ENCODE peak calls at places on chromosomes 5 and 9, in five cellular contexts. P is NCI-H1092 treated with DMSO at 0.1 percent for 48 hours, J is lung microvascular endothelial cell, B is Calu3, O is SK-MEL-5. V is an unnamed sample.

GRCh38 chr5:164753434-164753833 is 1248.0 kb downstream of the MAT2B start:
- DNase-seq in B (no peak), O (no peak), J (no peak), P (no peak), V (no peak)

GRCh38 chr5:95826949-95827595 is 4.5 kb upstream of the GLRX start:
- DNase-seq in O (no peak), P (no peak), B (no peak), J (no peak), V (no peak)

GRCh38 chr9:72856985-72857631 is 95.7 kb downstream of the ALDH1A1 start:
- DNase-seq in O (peak; percentile 88), B (peak; percentile 45), P (peak; percentile 18), J (peak; percentile 74), V (no peak)

GRCh38 chr5:73823508-73823925 is 197.5 kb downstream of the ARHGEF28 start:
- DNase-seq in B (peak; percentile 77), P (no peak), O (no peak), J (peak; percentile 22), V (no peak)

GRCh38 chr5:92887254-92887653 is 693.8 kb downstream of the NR2F1-AS1 start:
- DNase-seq in B (no peak), P (no peak), J (no peak), O (peak; percentile 54), V (no peak)

GRCh38 chr9:124357591-124358361 is 57.5 kb downstream of the PSMB7 start:
- DNase-seq in P (no peak), B (no peak), O (peak; percentile 75), J (no peak), V (no peak)

GRCh38 chr5:123776761-123777160 is 264.8 kb downstream of the CSNK1G3 start:
- DNase-seq in P (no peak), J (no peak), B (no peak), O (no peak), V (no peak)

GRCh38 chr9:137445930-137446431 is 4.8 kb upstream of the ENTPD8 start:
- DNase-seq in B (no peak), O (no peak), P (no peak), J (no peak), V (no peak)

GRCh38 chr5:36438765-36439501 is 137.2 kb upstream of the RANBP3L start:
- DNase-seq in O (no peak), B (no peak), P (no peak), J (no peak), V (no peak)

GRCh38 chr9:77807295-77807694 is 159.2 kb upstream of the GNA14 start:
- DNase-seq in J (peak; percentile 92), O (peak; percentile 82), B (no peak), P (no peak), V (no peak)

GRCh38 chr9:21690561-21690960 is 111.9 kb upstream of the MTAP start:
- DNase-seq in J (no peak), O (no peak), B (no peak), P (no peak), V (no peak)

GRCh38 chr5:74243634-74244033 is 396.9 kb downstream of the ENC1 start:
- DNase-seq in O (peak; percentile 11), B (no peak), J (peak; percentile 2), P (no peak), V (no peak)

GRCh38 chr9:115614931-115615401 is 497.0 kb upstream of the TNC start:
- DNase-seq in P (no peak), O (no peak), J (no peak), B (no peak), V (no peak)

GRCh38 chr5:57494104-57495098 is 11.8 kb upstream of the ACTBL2 start:
- DNase-seq in J (peak; percentile 61), B (peak; percentile 93), P (no peak), O (peak; percentile 95), V (no peak)

GRCh38 chr5:54644226-54644625 is 126.7 kb downstream of the SNX18 start:
- DNase-seq in B (peak; percentile 42), J (peak; percentile 68), O (no peak), P (no peak), V (no peak)

GRCh38 chr5:119323630-119324000 is 32.2 kb upstream of the TNFAIP8 start:
- DNase-seq in B (no peak), J (peak; percentile 62), P (no peak), O (no peak), V (no peak)